ENCODE peak calls at places on chromosomes 6 and 20, in six cellular contexts. One of them, this sample, is unnamed.

GRCh38 chr6:46734867-46735719 is at the start of gene PLA2G7:
- DNase-seq in right atrium auricular region: no peak
- DNase-seq in GM10248: no peak
- DNase-seq in left ventricle myocardium inferior: peak
- DNase-seq in mesothelial cell of epicardium: peak
- DNase-seq in testis: peak
- DNase-seq in this sample: no peak

GRCh38 chr6:7912736-7913517 is 2.3 kb upstream of the TXNDC5 start:
- DNase-seq in right atrium auricular region: no peak
- DNase-seq in GM10248: no peak
- DNase-seq in left ventricle myocardium inferior: no peak
- DNase-seq in mesothelial cell of epicardium: no peak
- DNase-seq in testis: no peak
- DNase-seq in this sample: no peak

GRCh38 chr6:125859691-125860210 is 69.0 kb downstream of the NCOA7 start:
- DNase-seq in right atrium auricular region: no peak
- DNase-seq in GM10248: no peak
- DNase-seq in left ventricle myocardium inferior: no peak
- DNase-seq in mesothelial cell of epicardium: no peak
- DNase-seq in testis: no peak
- DNase-seq in this sample: no peak

GRCh38 chr6:132812756-132813172 is 1.6 kb upstream of the RPS12 start:
- DNase-seq in right atrium auricular region: no peak
- DNase-seq in GM10248: no peak
- DNase-seq in left ventricle myocardium inferior: no peak
- DNase-seq in mesothelial cell of epicardium: no peak
- DNase-seq in testis: no peak
- DNase-seq in this sample: peak

GRCh38 chr6:43856005-43856765 is 86.2 kb downstream of the VEGFA start:
- DNase-seq in right atrium auricular region: no peak
- DNase-seq in GM10248: no peak
- DNase-seq in left ventricle myocardium inferior: no peak
- DNase-seq in mesothelial cell of epicardium: no peak
- DNase-seq in testis: peak
- DNase-seq in this sample: no peak

GRCh38 chr6:166435574-166435973 is 52.8 kb upstream of the MPC1 start:
- DNase-seq in right atrium auricular region: no peak
- DNase-seq in GM10248: no peak
- DNase-seq in left ventricle myocardium inferior: peak
- DNase-seq in mesothelial cell of epicardium: no peak
- DNase-seq in testis: no peak
- DNase-seq in this sample: peak

GRCh38 chr20:3251806-3252205 is 12.8 kb upstream of the SLC4A11 start:
- DNase-seq in right atrium auricular region: no peak
- DNase-seq in GM10248: no peak
- DNase-seq in left ventricle myocardium inferior: peak
- DNase-seq in mesothelial cell of epicardium: no peak
- DNase-seq in testis: peak
- DNase-seq in this sample: no peak

GRCh38 chr6:49582529-49582928 is 32.1 kb downstream of the C6orf141 start:
- DNase-seq in right atrium auricular region: no peak
- DNase-seq in GM10248: no peak
- DNase-seq in left ventricle myocardium inferior: no peak
- DNase-seq in mesothelial cell of epicardium: no peak
- DNase-seq in testis: no peak
- DNase-seq in this sample: no peak

GRCh38 chr6:166933396-166933795 is 23.0 kb downstream of the RNASET2 start:
- DNase-seq in right atrium auricular region: no peak
- DNase-seq in GM10248: no peak
- DNase-seq in left ventricle myocardium inferior: no peak
- DNase-seq in mesothelial cell of epicardium: no peak
- DNase-seq in testis: no peak
- DNase-seq in this sample: no peak

GRCh38 chr6:96499781-96500180 is 21.8 kb upstream of the UFL1 start:
- DNase-seq in right atrium auricular region: no peak
- DNase-seq in GM10248: no peak
- DNase-seq in left ventricle myocardium inferior: no peak
- DNase-seq in mesothelial cell of epicardium: no peak
- DNase-seq in testis: no peak
- DNase-seq in this sample: peak

GRCh38 chr6:124040655-124041054 is 237.0 kb downstream of the NKAIN2 start:
- DNase-seq in right atrium auricular region: no peak
- DNase-seq in GM10248: no peak
- DNase-seq in left ventricle myocardium inferior: no peak
- DNase-seq in mesothelial cell of epicardium: no peak
- DNase-seq in testis: no peak
- DNase-seq in this sample: no peak

GRCh38 chr20:41887500-41887899 is 269.3 kb upstream of the CHD6 start:
- DNase-seq in right atrium auricular region: no peak
- DNase-seq in GM10248: no peak
- DNase-seq in left ventricle myocardium inferior: no peak
- DNase-seq in mesothelial cell of epicardium: no peak
- DNase-seq in testis: no peak
- DNase-seq in this sample: no peak

GRCh38 chr20:41889871-41890224 is 271.7 kb upstream of the CHD6 start:
- DNase-seq in right atrium auricular region: no peak
- DNase-seq in GM10248: no peak
- DNase-seq in left ventricle myocardium inferior: no peak
- DNase-seq in mesothelial cell of epicardium: no peak
- DNase-seq in testis: no peak
- DNase-seq in this sample: no peak

GRCh38 chr20:41892031-41892430 is 273.9 kb upstream of the CHD6 start:
- DNase-seq in right atrium auricular region: no peak
- DNase-seq in GM10248: no peak
- DNase-seq in left ventricle myocardium inferior: no peak
- DNase-seq in mesothelial cell of epicardium: no peak
- DNase-seq in testis: no peak
- DNase-seq in this sample: no peak

GRCh38 chr20:41888434-41888833 is 270.3 kb upstream of the CHD6 start:
- DNase-seq in right atrium auricular region: no peak
- DNase-seq in GM10248: no peak
- DNase-seq in left ventricle myocardium inferior: no peak
- DNase-seq in mesothelial cell of epicardium: no peak
- DNase-seq in testis: no peak
- DNase-seq in this sample: no peak

GRCh38 chr20:41889125-41889870 is 271.1 kb upstream of the CHD6 start:
- DNase-seq in right atrium auricular region: no peak
- DNase-seq in GM10248: no peak
- DNase-seq in left ventricle myocardium inferior: no peak
- DNase-seq in mesothelial cell of epicardium: no peak
- DNase-seq in testis: peak
- DNase-seq in this sample: peak
- TF ChIP-seq CTCF in right atrium auricular region: no peak
- TF ChIP-seq CTCF in GM10248: peak
- TF ChIP-seq CTCF in left ventricle myocardium inferior: peak
- TF ChIP-seq CTCF in mesothelial cell of epicardium: no peak
- TF ChIP-seq CTCF in testis: no peak
- TF ChIP-seq CTCF in this sample: no peak

GRCh38 chr6:118649918-118650499 is 1.4 kb downstream of the CEP85L start:
- DNase-seq in right atrium auricular region: no peak
- DNase-seq in GM10248: no peak
- DNase-seq in left ventricle myocardium inferior: no peak
- DNase-seq in mesothelial cell of epicardium: no peak
- DNase-seq in testis: no peak
- DNase-seq in this sample: no peak

GRCh38 chr6:118652051-118652699 is 784 bp upstream of the CEP85L start:
- DNase-seq in right atrium auricular region: no peak
- DNase-seq in GM10248: no peak
- DNase-seq in left ventricle myocardium inferior: no peak
- DNase-seq in mesothelial cell of epicardium: no peak
- DNase-seq in testis: no peak
- DNase-seq in this sample: no peak

GRCh38 chr6:118648866-118649554 is 2.4 kb downstream of the CEP85L start:
- DNase-seq in right atrium auricular region: no peak
- DNase-seq in GM10248: no peak
- DNase-seq in left ventricle myocardium inferior: no peak
- DNase-seq in mesothelial cell of epicardium: no peak
- DNase-seq in testis: no peak
- DNase-seq in this sample: no peak

GRCh38 chr6:118651282-118652050 is at the start of gene CEP85L:
- DNase-seq in right atrium auricular region: peak
- DNase-seq in GM10248: peak
- DNase-seq in left ventricle myocardium inferior: peak
- DNase-seq in mesothelial cell of epicardium: peak
- DNase-seq in testis: peak
- DNase-seq in this sample: peak

DNA sequence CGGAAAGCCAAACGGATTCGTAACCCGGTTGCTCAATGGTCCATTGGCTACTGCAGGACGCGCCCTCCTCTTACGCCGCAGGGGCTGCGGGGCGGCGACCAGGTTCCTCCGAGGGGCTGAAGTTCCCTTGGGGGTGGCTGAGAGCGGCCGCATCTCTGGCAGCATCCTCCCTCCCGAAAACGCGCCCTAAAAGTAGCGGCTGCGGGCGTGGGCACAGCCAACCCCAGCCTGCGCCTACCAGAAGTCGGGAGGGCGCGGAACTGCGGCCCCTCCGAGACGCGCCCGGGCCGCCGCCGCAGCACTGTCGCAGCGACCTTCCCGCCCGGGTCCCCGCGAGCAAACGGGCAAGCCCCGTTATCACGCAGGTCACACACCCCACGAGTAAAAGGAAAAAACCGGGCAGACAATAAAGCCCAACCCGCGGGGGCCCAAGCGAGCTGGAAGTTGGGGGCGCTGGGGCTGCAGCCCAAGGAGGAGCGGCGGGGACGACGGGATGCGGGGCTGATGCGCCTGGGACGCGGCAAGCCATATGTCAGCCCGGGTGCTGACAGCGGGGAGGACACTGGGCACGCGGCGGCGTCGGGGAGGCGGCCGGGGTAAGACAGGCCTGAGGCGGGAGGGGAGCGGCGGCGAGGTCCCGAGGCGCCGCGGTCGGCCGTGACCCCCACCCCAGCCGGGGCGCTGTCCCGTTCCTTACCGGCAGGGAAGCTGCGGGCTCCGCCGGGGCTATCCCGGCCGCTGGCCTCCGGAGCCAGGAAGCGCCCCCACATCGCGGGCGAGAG is 700 bp downstream of the CEP85L start:
- DNase-seq in right atrium auricular region: peak
- DNase-seq in GM10248: peak
- DNase-seq in left ventricle myocardium inferior: peak
- DNase-seq in mesothelial cell of epicardium: peak
- DNase-seq in testis: peak
- DNase-seq in this sample: peak
- TF ChIP-seq CTCF in right atrium auricular region: no peak
- TF ChIP-seq CTCF in GM10248: no peak
- TF ChIP-seq CTCF in left ventricle myocardium inferior: peak
- TF ChIP-seq CTCF in mesothelial cell of epicardium: no peak
- TF ChIP-seq CTCF in testis: no peak
- TF ChIP-seq CTCF in this sample: no peak

DNA sequence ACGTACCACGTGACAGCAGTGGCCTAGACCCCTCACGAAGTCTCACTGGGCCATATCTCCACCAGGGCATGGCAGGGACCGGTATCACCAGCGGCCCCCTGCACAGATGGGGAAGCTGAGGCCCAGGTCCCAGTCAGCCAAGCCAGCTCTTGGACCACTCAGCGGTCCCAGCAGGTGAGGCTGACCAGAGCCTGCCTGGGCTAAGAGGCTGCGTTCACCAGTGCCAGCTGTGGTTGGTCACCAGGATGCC is 2.6 kb upstream of the MRGBP start:
- DNase-seq in right atrium auricular region: no peak
- DNase-seq in GM10248: no peak
- DNase-seq in left ventricle myocardium inferior: no peak
- DNase-seq in mesothelial cell of epicardium: no peak
- DNase-seq in testis: no peak
- DNase-seq in this sample: no peak
- TF ChIP-seq CTCF in right atrium auricular region: no peak
- TF ChIP-seq CTCF in GM10248: no peak
- TF ChIP-seq CTCF in left ventricle myocardium inferior: no peak
- TF ChIP-seq CTCF in mesothelial cell of epicardium: no peak
- TF ChIP-seq CTCF in testis: no peak
- TF ChIP-seq CTCF in this sample: no peak

GRCh38 chr20:59428441-59429205 is 128.2 kb downstream of the EDN3 start:
- DNase-seq in right atrium auricular region: no peak
- DNase-seq in GM10248: no peak
- DNase-seq in left ventricle myocardium inferior: no peak
- DNase-seq in mesothelial cell of epicardium: no peak
- DNase-seq in testis: no peak
- DNase-seq in this sample: peak
- TF ChIP-seq CTCF in right atrium auricular region: no peak
- TF ChIP-seq CTCF in GM10248: no peak
- TF ChIP-seq CTCF in left ventricle myocardium inferior: no peak
- TF ChIP-seq CTCF in mesothelial cell of epicardium: no peak
- TF ChIP-seq CTCF in testis: no peak
- TF ChIP-seq CTCF in this sample: peak

GRCh38 chr6:22413681-22414305 is 117.0 kb upstream of the PRL start:
- DNase-seq in right atrium auricular region: no peak
- DNase-seq in GM10248: no peak
- DNase-seq in left ventricle myocardium inferior: no peak
- DNase-seq in mesothelial cell of epicardium: no peak
- DNase-seq in testis: no peak
- DNase-seq in this sample: no peak
- TF ChIP-seq CTCF in right atrium auricular region: no peak
- TF ChIP-seq CTCF in GM10248: no peak
- TF ChIP-seq CTCF in left ventricle myocardium inferior: no peak
- TF ChIP-seq CTCF in mesothelial cell of epicardium: no peak
- TF ChIP-seq CTCF in testis: no peak
- TF ChIP-seq CTCF in this sample: no peak

GRCh38 chr20:50645253-50646068 is 45.9 kb downstream of the RIPOR3 start:
- DNase-seq in right atrium auricular region: no peak
- DNase-seq in GM10248: no peak
- DNase-seq in left ventricle myocardium inferior: peak
- DNase-seq in mesothelial cell of epicardium: peak
- DNase-seq in testis: peak
- DNase-seq in this sample: no peak
- TF ChIP-seq CTCF in right atrium auricular region: no peak
- TF ChIP-seq CTCF in GM10248: no peak
- TF ChIP-seq CTCF in left ventricle myocardium inferior: no peak
- TF ChIP-seq CTCF in mesothelial cell of epicardium: no peak
- TF ChIP-seq CTCF in testis: no peak
- TF ChIP-seq CTCF in this sample: no peak

DNA sequence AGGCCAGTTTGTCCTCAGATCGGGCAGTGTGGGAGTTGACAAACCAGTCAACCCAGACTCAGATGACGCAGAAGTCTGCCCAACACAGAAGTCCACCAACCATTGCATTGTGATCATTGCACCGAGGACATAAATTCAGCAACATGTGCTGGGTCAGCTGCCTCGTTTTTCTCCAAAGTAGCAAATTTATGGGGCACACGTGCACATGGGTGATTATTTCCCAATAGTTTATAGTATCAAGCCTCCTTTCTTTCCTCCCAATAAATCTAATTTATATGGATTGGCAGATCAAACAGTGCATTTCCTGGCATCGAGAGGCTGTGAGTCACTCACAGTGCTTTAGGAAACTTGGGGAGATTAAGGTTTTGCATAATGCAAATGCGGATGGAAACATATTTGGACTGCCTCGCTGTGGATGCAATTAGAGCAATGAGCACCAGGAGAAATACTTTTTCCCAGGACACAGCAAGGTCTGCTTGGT is 413.7 kb upstream of the SULF2 start:
- DNase-seq in right atrium auricular region: no peak
- DNase-seq in GM10248: no peak
- DNase-seq in left ventricle myocardium inferior: no peak
- DNase-seq in mesothelial cell of epicardium: no peak
- DNase-seq in testis: no peak
- DNase-seq in this sample: no peak
- TF ChIP-seq CTCF in right atrium auricular region: no peak
- TF ChIP-seq CTCF in GM10248: no peak
- TF ChIP-seq CTCF in left ventricle myocardium inferior: no peak
- TF ChIP-seq CTCF in mesothelial cell of epicardium: no peak
- TF ChIP-seq CTCF in testis: no peak
- TF ChIP-seq CTCF in this sample: no peak

GRCh38 chr20:46406200-46406985 is at the start of gene ELMO2:
- DNase-seq in right atrium auricular region: peak
- DNase-seq in GM10248: peak
- DNase-seq in left ventricle myocardium inferior: peak
- DNase-seq in mesothelial cell of epicardium: peak
- DNase-seq in testis: peak
- DNase-seq in this sample: peak
- TF ChIP-seq CTCF in right atrium auricular region: no peak
- TF ChIP-seq CTCF in GM10248: no peak
- TF ChIP-seq CTCF in left ventricle myocardium inferior: peak
- TF ChIP-seq CTCF in mesothelial cell of epicardium: peak
- TF ChIP-seq CTCF in testis: peak
- TF ChIP-seq CTCF in this sample: no peak